ENCODE peak calls at places on chromosomes 4 and X, in four cellular contexts. Y, D, R and U are unnamed samples.
A peak's percentile ranks its signal among the peaks of the same experiment; 100 is the strongest.

GRCh38 chr4:1943928-1944327 is 64.8 kb downstream of the NELFA start:
- DNase-seq in Y (no peak), R (no peak), D (no peak), U (no peak)

GRCh38 chrX:47129157-47129878 is 15.2 kb downstream of the NDUFB11 start:
- DNase-seq in Y (peak; percentile 81), D (peak; percentile 85), R (peak; percentile 97), U (peak; percentile 76)

GRCh38 chrX:44092778-44093177 is 119.6 kb upstream of the NDP start:
- DNase-seq in D (no peak), Y (no peak), R (no peak), U (no peak)

GRCh38 chr4:146165840-146166239 is 9.7 kb upstream of the LSM6 start:
- DNase-seq in D (peak; percentile 21), R (peak; percentile 61), Y (no peak), U (no peak)

GRCh38 chr4:80240976-80241375 is 25.5 kb upstream of the FGF5 start:
- DNase-seq in R (no peak), Y (no peak), D (no peak), U (no peak)

GRCh38 chrX:20412871-20413486 is 146.3 kb upstream of the RPS6KA3 start:
- DNase-seq in R (no peak), Y (no peak), D (no peak), U (no peak)

GRCh38 chr4:41177016-41177415 is 37.3 kb downstream of the APBB2 start:
- DNase-seq in Y (no peak), R (peak; percentile 71), D (peak; percentile 25), U (no peak)

GRCh38 chrX:150966742-150967141 is 16.4 kb upstream of the HMGB3 start:
- DNase-seq in D (no peak), R (no peak), Y (no peak), U (no peak)

GRCh38 chrX:123190096-123190495 is 6.0 kb downstream of the GRIA3 start:
- DNase-seq in D (no peak), Y (no peak), R (no peak), U (no peak)

GRCh38 chr4:183540498-183540953 is 35.7 kb downstream of the ING2 start:
- DNase-seq in Y (peak; percentile 20), D (no peak), R (no peak), U (no peak)

GRCh38 chrX:18353931-18354368 is 538 bp downstream of the SCML2 start:
- DNase-seq in Y (peak; percentile 11), D (peak; percentile 3), R (no peak), U (no peak)

GRCh38 chr4:110477836-110478235 is 1.9 kb downstream of the ENPEP start:
- DNase-seq in D (no peak), R (no peak), Y (no peak), U (no peak)

GRCh38 chr4:869776-870175 is 43.8 kb upstream of the CPLX1 start:
- DNase-seq in D (no peak), Y (no peak), R (no peak), U (no peak)

GRCh38 chr4:95505149-95505548 is 43.6 kb downstream of the UNC5C start:
- DNase-seq in Y (no peak), R (no peak), D (no peak), U (peak; percentile 14)

GRCh38 chr4:144356941-144357381 is 216.4 kb upstream of the GYPA start:
- DNase-seq in Y (no peak), R (peak; percentile 9), D (no peak), U (no peak)

GRCh38 chr4:19735012-19735411 is 516.7 kb upstream of the SLIT2 start:
- DNase-seq in Y (no peak), R (no peak), D (no peak), U (no peak)

GRCh38 chr4:73619351-73619750 is 885 bp downstream of the RASSF6 start:
- DNase-seq in R (no peak), D (no peak), Y (no peak), U (no peak)

GRCh38 chrX:46444011-46444410 is 101.2 kb downstream of the ZNF674 start:
- DNase-seq in R (peak; percentile 69), Y (no peak), D (peak; percentile 17), U (no peak)